ENCODE peak calls at places on chromosomes 11 and 22, in eight cellular contexts. N is pancreas; B is stomach; U is left ventricle myocardium inferior; X is CD8-positive, alpha-beta memory T cell; F is heart right ventricle; D is neuronal stem cell; H is foreskin keratinocyte. G is an unnamed sample. For H3K4me1, the result is how much of the 10 kb centered on the place peaks cover.

GRCh38 chr22:48756146-48757111 is 1071.2 kb downstream of the BRD1 start:
- DNase-seq in N (no peak), B (peak), U (no peak), X (no peak), F (no peak), D (no peak), H (no peak), G (no peak)

GRCh38 chr22:33821290-33821689 is 99.0 kb downstream of the LARGE1 start:
- DNase-seq in N (no peak), B (no peak), U (no peak), X (no peak), F (no peak), D (no peak), H (no peak), G (no peak)

GRCh38 chr22:29267462-29267857 is 321 bp downstream of the RHBDD3 start:
- DNase-seq in N (no peak), B (no peak), U (no peak), X (no peak), F (no peak), D (no peak), H (no peak), G (no peak)

GRCh38 chr11:128318856-128319474 is 268.4 kb downstream of the ETS1 start:
- DNase-seq in N (no peak), B (no peak), U (no peak), X (peak), F (no peak), D (no peak), H (no peak), G (peak)

GRCh38 chr11:87926250-87926970 is 248.8 kb downstream of the RAB38 start:
- DNase-seq in N (no peak), B (no peak), U (no peak), X (no peak), F (no peak), D (no peak), H (peak), G (no peak)

GRCh38 chr22:37498289-37498909 is 12.2 kb upstream of the MFNG start:
- DNase-seq in N (peak), B (peak), U (no peak), X (peak), F (no peak), D (peak), H (no peak), G (peak)

GRCh38 chr11:120569903-120570302 is 58.4 kb downstream of the GRIK4 start:
- DNase-seq in N (no peak), B (no peak), U (no peak), X (no peak), F (no peak), D (no peak), H (no peak), G (no peak)

GRCh38 chr11:15145635-15146034 is 30.9 kb downstream of the INSC start:
- DNase-seq in N (no peak), B (peak), U (no peak), X (no peak), F (no peak), D (no peak), H (no peak), G (no peak)

GRCh38 chr22:24232124-24232523 is 12.8 kb downstream of the GGT5 start:
- DNase-seq in N (no peak), B (no peak), U (no peak), X (no peak), F (no peak), D (no peak), H (no peak), G (no peak)

GRCh38 chr11:70067591-70068341 is 10.4 kb upstream of the ANO1 start:
- DNase-seq in N (no peak), B (no peak), U (no peak), X (no peak), F (no peak), D (peak), H (no peak), G (no peak)

GRCh38 chr22:46088541-46089311 is 61.6 kb upstream of the PPARA start:
- DNase-seq in N (peak), B (peak), U (peak), X (no peak), F (peak), D (no peak), H (no peak), G (no peak)

GRCh38 chr22:25844601-25845000 is 102.6 kb downstream of the MYO18B start:
- DNase-seq in N (no peak), B (no peak), U (no peak), X (no peak), F (no peak), D (no peak), H (no peak), G (no peak)

GRCh38 chr11:62599909-62600308 is 1.8 kb downstream of the MTA2 start:
- DNase-seq in N (no peak), B (no peak), U (no peak), X (no peak), F (no peak), D (no peak), H (peak), G (no peak)

GRCh38 chr11:29448246-29448877 is 568.5 kb downstream of the KCNA4 start:
- DNase-seq in N (no peak), B (no peak), U (no peak), X (no peak), F (no peak), D (peak), H (no peak), G (no peak)

GRCh38 chr11:22466809-22467208 is 128.6 kb downstream of the SLC17A6 start:
- DNase-seq in N (no peak), B (no peak), U (no peak), X (no peak), F (no peak), D (no peak), H (peak), G (no peak)

GRCh38 chr11:20156876-20157613 is 3.2 kb downstream of the DBX1 start:
- DNase-seq in N (no peak), B (no peak), U (no peak), X (peak), F (no peak), D (peak), H (no peak), G (peak)

GRCh38 chr11:65853249-65853979 is 4.6 kb downstream of the CFL1 start:
- DNase-seq in N (no peak), B (no peak), U (no peak), X (no peak), F (no peak), D (no peak), H (no peak), G (no peak)

GRCh38 chr11:68959465-68960298 is 21.1 kb downstream of the MRGPRD start:
- DNase-seq in N (peak), B (no peak), U (no peak), X (no peak), F (no peak), D (no peak), H (no peak), G (no peak)

GRCh38 chr11:121654506-121655480 is 202.0 kb upstream of the SORL1-AS1 start:
- DNase-seq in N (no peak), B (no peak), U (no peak), X (no peak), F (no peak), D (no peak), H (no peak), G (no peak)

GRCh38 chr11:128210148-128210940 is 377.0 kb downstream of the ETS1 start:
- DNase-seq in N (no peak), B (no peak), U (no peak), X (no peak), F (peak), D (no peak), H (peak), G (no peak)

GRCh38 chr11:102383839-102384238 is 36.8 kb downstream of the BIRC2 start:
- DNase-seq in N (no peak), B (no peak), U (no peak), X (no peak), F (no peak), D (no peak), H (no peak), G (no peak)

GRCh38 chr22:23898006-23898974 is 4.1 kb downstream of the MIF start:
- DNase-seq in N (no peak), B (no peak), U (no peak), X (no peak), F (no peak), D (no peak), H (no peak), G (no peak)

GRCh38 chr22:47596176-47596690 is 833.8 kb downstream of the TBC1D22A start:
- DNase-seq in N (no peak), B (no peak), U (no peak), X (no peak), F (no peak), D (no peak), H (no peak), G (no peak)

GRCh38 chr11:78139422-78140391 is at the start of gene ALG8:
- DNase-seq in N (peak), B (peak), U (peak), X (peak), F (peak), D (peak), H (peak), G (peak)

GRCh38 chr11:134529212-134530096 is 117.4 kb upstream of the B3GAT1 start:
- DNase-seq in N (peak), B (no peak), U (no peak), X (no peak), F (peak), D (no peak), H (no peak), G (no peak)

GRCh38 chr11:70538641-70539359 is 140.5 kb downstream of the CTTN start:
- DNase-seq in N (peak), B (no peak), U (no peak), X (no peak), F (no peak), D (no peak), H (no peak), G (no peak)

GRCh38 chr11:134313821-134314607 is 17.8 kb upstream of the GLB1L2 start:
- DNase-seq in N (peak), B (no peak), U (no peak), X (no peak), F (no peak), D (no peak), H (no peak), G (no peak)

GRCh38 chr22:42291287-42291686 is 20.8 kb upstream of the TCF20 start:
- DNase-seq in N (no peak), B (no peak), U (no peak), X (no peak), F (no peak), D (no peak), H (no peak), G (no peak)

GRCh38 chr11:106091480-106092123 is 14.1 kb downstream of the AASDHPPT start:
- DNase-seq in N (no peak), B (no peak), U (no peak), X (no peak), F (no peak), D (no peak), H (peak), G (no peak)

GRCh38 chr11:8760896-8761295 is 78.3 kb downstream of the RPL27A start:
- DNase-seq in N (no peak), B (no peak), U (no peak), X (no peak), F (no peak), D (no peak), H (no peak), G (no peak)
- H3K4me1 ChIP-seq in N (half or more), B (half or more), U (half or more), X (under half), F (half or more), D (under half), H (under half), G (under half)

GRCh38 chr11:84924290-84924689 is 702.9 kb downstream of the DLG2 start:
- DNase-seq in N (no peak), B (no peak), U (no peak), X (no peak), F (no peak), D (no peak), H (no peak), G (no peak)
- H3K27ac ChIP-seq in N (no peak), B (no peak), U (no peak), X (no peak), F (no peak), D (no peak), H (no peak), G (no peak)

DNA sequence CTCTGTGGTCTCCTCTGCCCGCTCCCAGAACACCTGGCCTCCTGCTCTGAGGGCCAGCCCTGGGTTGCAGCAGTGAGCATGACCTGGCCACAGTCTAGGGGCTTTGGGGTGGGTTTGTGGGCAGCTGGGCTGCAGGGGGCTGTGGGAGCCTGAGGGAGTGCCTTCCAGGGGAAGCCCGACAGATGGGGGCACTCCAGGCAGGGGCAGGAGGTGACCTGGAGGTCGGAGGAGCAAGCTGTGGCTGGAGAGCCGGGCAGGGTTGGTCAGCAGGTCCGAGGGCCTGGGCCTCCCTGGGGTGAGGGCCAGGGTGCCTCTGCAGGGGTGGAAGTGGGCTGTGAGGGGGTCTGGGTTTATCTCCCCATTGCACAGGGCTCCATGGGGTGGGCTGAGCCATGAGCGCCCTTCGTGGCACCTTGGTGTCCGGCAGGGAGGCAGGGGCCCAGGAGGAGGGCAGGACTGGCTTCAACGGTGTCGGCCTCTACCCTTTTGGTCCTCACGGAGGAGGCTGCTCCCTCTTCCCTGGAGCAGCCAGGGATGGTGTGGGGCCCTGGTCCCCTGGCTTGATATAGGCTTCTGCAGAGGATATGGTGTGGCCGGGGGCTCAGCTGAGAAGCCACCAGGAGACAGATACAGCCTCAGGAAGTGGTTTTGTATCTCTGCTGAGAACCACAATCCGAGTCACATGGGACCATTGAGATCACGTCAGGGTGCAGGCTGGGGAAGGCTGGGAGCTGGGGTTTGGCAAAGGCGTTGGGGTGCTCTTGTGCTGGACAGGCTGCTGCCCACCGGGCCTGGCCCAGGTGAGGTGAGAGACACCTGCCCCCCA is 22.3 kb downstream of the KCNQ1 start:
- DNase-seq in N (no peak), B (peak), U (no peak), X (peak), F (no peak), D (no peak), H (no peak), G (no peak)
- H3K4me1 ChIP-seq in N (under half), B (under half), U (under half), X (half or more), F (under half), D (under half), H (under half), G (under half)

GRCh38 chr11:13116491-13116890 is 107.4 kb downstream of the RASSF10 start:
- DNase-seq in N (no peak), B (no peak), U (no peak), X (no peak), F (no peak), D (no peak), H (no peak), G (no peak)
- H3K27ac ChIP-seq in N (no peak), B (no peak), U (no peak), X (no peak), F (no peak), D (no peak), H (no peak), G (no peak)

GRCh38 chr11:27440090-27440489 is 32.5 kb downstream of the LGR4 start:
- DNase-seq in N (no peak), B (no peak), U (no peak), X (no peak), F (no peak), D (no peak), H (no peak), G (no peak)

GRCh38 chr11:27444801-27445215 is 27.8 kb downstream of the LGR4 start:
- DNase-seq in N (no peak), B (no peak), U (no peak), X (no peak), F (no peak), D (peak), H (no peak), G (no peak)

GRCh38 chr11:27443746-27444465 is 28.7 kb downstream of the LGR4 start:
- DNase-seq in N (no peak), B (no peak), U (no peak), X (no peak), F (no peak), D (peak), H (no peak), G (no peak)

GRCh38 chr11:27447288-27447914 is 25.2 kb downstream of the LGR4 start:
- DNase-seq in N (no peak), B (no peak), U (no peak), X (no peak), F (no peak), D (no peak), H (no peak), G (no peak)

GRCh38 chr11:27445625-27446024 is 27.0 kb downstream of the LGR4 start:
- DNase-seq in N (no peak), B (no peak), U (no peak), X (no peak), F (no peak), D (no peak), H (no peak), G (no peak)
- H3K4me1 ChIP-seq in N (under half), B (under half), U (under half), X (under half), F (under half), D (under half), H (under half), G (under half)

DNA sequence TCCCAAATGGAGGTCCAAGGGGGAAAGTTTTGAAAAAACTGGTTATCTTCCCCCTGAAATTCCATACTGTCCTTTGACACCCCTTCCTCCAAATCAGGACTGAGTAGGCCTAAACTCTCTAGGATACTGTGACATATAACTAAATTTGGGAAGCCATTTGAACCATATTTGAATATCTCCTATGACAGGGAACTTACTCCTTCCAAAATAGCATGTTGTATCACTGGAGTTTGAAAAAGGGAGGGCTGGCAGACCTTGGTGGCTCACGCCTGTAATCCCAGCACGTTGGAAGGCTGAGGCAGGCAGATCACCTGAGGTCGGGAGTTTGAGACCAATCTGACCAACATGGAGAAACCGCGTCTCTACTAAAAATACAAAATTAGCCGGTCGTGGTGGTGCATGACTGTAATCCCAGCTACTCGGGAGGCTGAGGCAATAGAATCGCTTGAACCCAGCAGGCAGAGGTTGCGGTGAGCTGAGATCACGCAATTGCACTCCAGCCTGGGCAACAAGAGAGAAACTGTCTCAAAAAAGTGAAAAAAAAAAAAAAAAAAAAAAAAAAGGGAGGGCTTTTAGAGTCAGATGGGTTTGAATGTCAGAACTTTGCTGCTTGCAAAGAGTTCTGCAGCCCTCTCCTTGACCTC is 42.4 kb downstream of the PIK3C2A start:
- DNase-seq in N (no peak), B (no peak), U (no peak), X (no peak), F (no peak), D (no peak), H (no peak), G (no peak)
- H3K27ac ChIP-seq in N (no peak), B (peak), U (peak), X (no peak), F (peak), D (no peak), H (no peak), G (no peak)

GRCh38 chr11:89498845-89499448 is 7.8 kb upstream of the NOX4 start:
- DNase-seq in N (no peak), B (no peak), U (no peak), X (no peak), F (no peak), D (no peak), H (no peak), G (no peak)

GRCh38 chr11:89503422-89503821 is 12.2 kb upstream of the NOX4 start:
- DNase-seq in N (no peak), B (no peak), U (no peak), X (no peak), F (no peak), D (no peak), H (no peak), G (no peak)

GRCh38 chr11:89508544-89508943 is 17.4 kb upstream of the NOX4 start:
- DNase-seq in N (no peak), B (no peak), U (no peak), X (no peak), F (no peak), D (no peak), H (no peak), G (no peak)

DNA sequence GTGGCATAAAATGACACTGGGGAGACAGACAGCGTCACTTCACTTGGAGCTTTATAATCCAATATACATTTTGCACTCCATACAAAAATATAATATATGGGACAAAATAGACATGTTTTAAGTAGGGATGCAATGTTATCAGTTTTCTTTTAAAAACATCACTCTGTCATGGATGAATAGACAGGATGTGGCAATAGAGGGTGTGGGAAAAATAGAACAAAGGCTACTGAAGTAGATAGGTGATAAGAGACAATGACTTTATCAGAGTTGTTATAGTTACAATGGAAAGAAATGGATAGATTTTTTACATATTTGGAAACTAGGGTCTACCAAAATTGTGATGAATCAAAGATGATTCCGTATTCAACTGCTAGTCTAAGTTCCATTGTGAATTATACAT is 13.1 kb upstream of the NOX4 start:
- DNase-seq in N (no peak), B (no peak), U (no peak), X (no peak), F (no peak), D (no peak), H (no peak), G (no peak)
- H3K4me1 ChIP-seq in N (under half), B (under half), U (under half), X (under half), F (under half), D (under half), H (under half), G (under half)

GRCh38 chr11:75281469-75282095 is 41.0 kb downstream of the TPBGL start:
- DNase-seq in N (peak), B (no peak), U (no peak), X (no peak), F (no peak), D (no peak), H (no peak), G (no peak)
- H3K27ac ChIP-seq in N (no peak), B (peak), U (peak), X (no peak), F (peak), D (no peak), H (no peak), G (no peak)

DNA sequence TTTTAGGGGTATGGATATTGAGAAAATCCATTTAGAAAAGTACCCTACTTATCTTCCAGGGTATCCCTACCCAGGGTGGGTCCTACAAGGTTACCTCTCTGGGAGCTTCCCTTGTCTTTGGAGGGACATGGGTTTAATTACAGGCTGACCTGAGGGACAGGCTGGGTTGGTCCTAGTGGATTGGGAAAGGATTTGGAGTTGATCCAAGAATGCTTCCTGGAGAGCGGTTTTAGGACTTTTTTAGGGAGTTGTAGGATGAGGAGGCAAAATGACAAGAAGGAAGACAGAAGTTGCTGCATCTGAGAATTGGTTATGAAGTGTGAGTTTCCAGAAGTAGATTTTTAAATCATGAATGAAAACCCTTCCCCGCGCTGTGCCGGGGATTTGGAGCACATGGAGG is 61.8 kb upstream of the CRTAM start:
- DNase-seq in N (no peak), B (no peak), U (no peak), X (no peak), F (no peak), D (no peak), H (no peak), G (no peak)
- H3K4me1 ChIP-seq in N (under half), B (under half), U (half or more), X (under half), F (under half), D (under half), H (under half), G (under half)